ENCODE peak calls at places on chromosome 9, in nine cellular contexts. D, T, R, J, X, L, M, G and B are unnamed samples.

GRCh38 chr9:61671276-61671973 is 481.6 kb downstream of the SPATA31A7 start:
- DNase-seq in T (no peak), X (no peak), G (no peak), D (peak), L (no peak), J (no peak), M (no peak), R (no peak), B (peak)

GRCh38 chr9:80644044-80644443 is 1045.3 kb downstream of the TLE1 start:
- DNase-seq in T (no peak), D (no peak), M (no peak), R (no peak), L (no peak), X (no peak), J (no peak), G (no peak), B (no peak)

GRCh38 chr9:104882574-104882973 is 45.4 kb downstream of the ABCA1 start:
- DNase-seq in J (no peak), X (no peak), M (no peak), R (no peak), L (no peak), D (no peak), G (no peak), T (no peak), B (no peak)

GRCh38 chr9:85024374-85024773 is 354.8 kb downstream of the NTRK2 start:
- DNase-seq in D (no peak), G (no peak), J (no peak), L (no peak), T (no peak), R (no peak), M (peak), X (no peak), B (no peak)

GRCh38 chr9:135116892-135117680 is 29.6 kb downstream of the OLFM1 start:
- DNase-seq in R (no peak), D (no peak), X (no peak), G (no peak), J (no peak), M (no peak), T (no peak), L (no peak), B (no peak)

GRCh38 chr9:33014665-33015014 is 10.4 kb upstream of the DNAJA1 start:
- DNase-seq in G (no peak), J (no peak), L (no peak), D (no peak), R (no peak), X (no peak), T (no peak), M (no peak), B (no peak)

GRCh38 chr9:76552751-76553150 is 93.8 kb downstream of the GCNT1 start:
- DNase-seq in J (no peak), T (no peak), D (no peak), G (no peak), L (no peak), M (no peak), R (no peak), X (no peak), B (no peak)

GRCh38 chr9:36572515-36573418 is at the start of gene MELK:
- DNase-seq in R (peak), T (peak), L (peak), D (peak), J (peak), G (peak), X (peak), M (peak), B (peak)

GRCh38 chr9:13131396-13131795 is 148.1 kb downstream of the MPDZ start:
- DNase-seq in M (no peak), J (no peak), R (no peak), G (no peak), L (no peak), D (no peak), T (no peak), X (no peak), B (no peak)

GRCh38 chr9:107782381-107782780 is 292.8 kb upstream of the KLF4 start:
- DNase-seq in L (no peak), R (no peak), D (no peak), X (no peak), G (no peak), T (no peak), J (no peak), M (peak), B (no peak)

GRCh38 chr9:135657416-135657815 is 5.7 kb upstream of the LCN9 start:
- DNase-seq in D (no peak), G (no peak), T (no peak), R (no peak), X (no peak), M (no peak), L (no peak), J (no peak), B (no peak)

GRCh38 chr9:101443358-101443757 is 7.8 kb upstream of the ALDOB start:
- DNase-seq in G (no peak), X (no peak), R (no peak), D (no peak), T (no peak), J (no peak), M (no peak), L (no peak), B (no peak)

GRCh38 chr9:128125575-128126354 is 1.8 kb downstream of the PTGES2 start:
- DNase-seq in D (no peak), M (no peak), J (no peak), R (no peak), G (no peak), X (no peak), L (peak), T (no peak), B (peak)